ENCODE peak calls at places on chromosomes 7 and 10, in seven cellular contexts. L, N, B, W, P, V and J are unnamed samples.
A peak's percentile ranks its signal among the peaks of the same experiment; 100 is the strongest.

GRCh38 chr10:113854757-113855626 is 531 bp downstream of the NHLRC2 start:
- DNase-seq in L (peak; percentile 73), N (peak; percentile 69), B (peak; percentile 50), W (no peak), P (peak; percentile 24), V (no peak), J (peak; percentile 19)

GRCh38 chr10:7471720-7472367 is 61.0 kb upstream of the SFMBT2 start:
- DNase-seq in L (no peak), N (no peak), B (no peak), W (no peak), P (no peak), V (no peak), J (no peak)

GRCh38 chr7:235576-236395 is 43.4 kb downstream of the FAM20C start:
- DNase-seq in L (no peak), N (no peak), B (no peak), W (no peak), P (no peak), V (no peak), J (no peak)

GRCh38 chr7:5678295-5679046 is 103.0 kb downstream of the RNF216 start:
- DNase-seq in L (no peak), N (no peak), B (no peak), W (no peak), P (no peak), V (no peak), J (no peak)

GRCh38 chr10:37703074-37703473 is 154.3 kb downstream of the ZNF248 start:
- DNase-seq in L (no peak), N (peak; percentile 24), B (no peak), W (no peak), P (no peak), V (no peak), J (no peak)

GRCh38 chr10:30055094-30055701 is 4.2 kb downstream of the JCAD start:
- DNase-seq in L (no peak), N (no peak), B (no peak), W (no peak), P (no peak), V (no peak), J (no peak)

GRCh38 chr10:122986340-122986739 is 6.1 kb downstream of the PSTK start:
- DNase-seq in L (no peak), N (no peak), B (no peak), W (no peak), P (no peak), V (no peak), J (no peak)

GRCh38 chr7:130719550-130719949 is 14.5 kb downstream of the KLF14 start:
- DNase-seq in L (no peak), N (no peak), B (peak; percentile 25), W (no peak), P (no peak), V (no peak), J (no peak)

GRCh38 chr7:137335814-137336213 is 7.7 kb downstream of the PTN start:
- DNase-seq in L (no peak), N (no peak), B (no peak), W (no peak), P (no peak), V (no peak), J (no peak)

GRCh38 chr7:79968894-79969293 is 165.7 kb upstream of the GNAI1 start:
- DNase-seq in L (no peak), N (no peak), B (no peak), W (no peak), P (no peak), V (no peak), J (no peak)

GRCh38 chr7:31603076-31603475 is 83.9 kb upstream of the PPP1R17 start:
- DNase-seq in L (no peak), N (no peak), B (peak; percentile 83), W (no peak), P (no peak), V (no peak), J (no peak)

GRCh38 chr10:126504051-126504760 is 115.9 kb upstream of the ADAM12 start:
- DNase-seq in L (peak; percentile 62), N (peak; percentile 50), B (peak; percentile 72), W (no peak), P (no peak), V (peak; percentile 15), J (no peak)

GRCh38 chr7:31860925-31861324 is 173.9 kb downstream of the PPP1R17 start:
- DNase-seq in L (no peak), N (no peak), B (peak; percentile 36), W (no peak), P (no peak), V (no peak), J (no peak)

GRCh38 chr10:85642421-85643170 is 724.0 kb downstream of the GRID1 start:
- DNase-seq in L (peak; percentile 3), N (no peak), B (peak; percentile 33), W (no peak), P (no peak), V (peak; percentile 96), J (no peak)

GRCh38 chr7:1229334-1229935 is 3.2 kb upstream of the UNCX start:
- DNase-seq in L (no peak), N (no peak), B (no peak), W (no peak), P (no peak), V (no peak), J (no peak)

GRCh38 chr7:47734949-47735291 is 153.0 kb upstream of the TNS3 start:
- DNase-seq in L (no peak), N (no peak), B (no peak), W (no peak), P (no peak), V (no peak), J (no peak)